ENCODE peak calls at places on chromosomes 4 and X, in five cellular contexts. M is Daoy, L is KG1, N is gastrocnemius medialis, Z is AG08395. A is an unnamed sample.

GRCh38 chr4:38193464-38193863 is 233.3 kb downstream of the PTTG2 start:
- DNase-seq in M (no peak), L (no peak), N (no peak), Z (no peak), A (no peak)

GRCh38 chrX:121010218-121010617 is 24.7 kb upstream of the CT47A1 start:
- DNase-seq in M (no peak), L (no peak), N (no peak), Z (no peak), A (no peak)

GRCh38 chr4:98150092-98150761 is 7.0 kb upstream of the STPG2 start:
- DNase-seq in M (no peak), L (no peak), N (no peak), Z (no peak), A (no peak)

GRCh38 chr4:2788532-2789103 is 4.3 kb upstream of the SH3BP2 start:
- DNase-seq in M (peak; percentile 11), L (no peak), N (no peak), Z (peak; percentile 70), A (no peak)

GRCh38 chr4:15139599-15139998 is 137.3 kb downstream of the CPEB2 start:
- DNase-seq in M (no peak), L (no peak), N (no peak), Z (no peak), A (no peak)

GRCh38 chr4:69214716-69215115 is at the start of gene UGT2B11:
- DNase-seq in M (no peak), L (no peak), N (no peak), Z (no peak), A (no peak)

GRCh38 chrX:16946971-16947562 is 609 bp downstream of the REPS2 start:
- DNase-seq in M (no peak), L (no peak), N (no peak), Z (no peak), A (no peak)

GRCh38 chr4:69517674-69518073 is 22.0 kb upstream of the UGT2B4 start:
- DNase-seq in M (no peak), L (no peak), N (no peak), Z (no peak), A (no peak)

GRCh38 chrX:68299923-68300322 is 133.4 kb downstream of the OPHN1 start:
- DNase-seq in M (no peak), L (no peak), N (no peak), Z (no peak), A (no peak)

GRCh38 chr4:13857800-13858199 is 230.3 kb upstream of the BOD1L1 start:
- DNase-seq in M (no peak), L (no peak), N (no peak), Z (no peak), A (no peak)

A was measured in NCI-H2029 treated with DMSO at 0.1 percent for 48 hours.